ENCODE peak calls at places on chromosomes 11 and 22, in seven cellular contexts. J is mesendoderm, N is H9, E is IMR-90, M is neuronal stem cell, O is trophoblast cell, X is H1. R is an unnamed sample.

GRCh38 chr11:47852053-47852452 is 3.9 kb upstream of the NUP160 start:
- DNase-seq in J (no peak), N (no peak), E (no peak), M (no peak), O (no peak), X (no peak), R (peak)

GRCh38 chr11:69430566-69430965 is 50.9 kb upstream of the LINC01488 start:
- DNase-seq in J (no peak), N (no peak), E (peak), M (no peak), O (no peak), X (no peak), R (no peak)

GRCh38 chr22:44422742-44423370 is 75.2 kb downstream of the RTL6 start:
- DNase-seq in J (peak), N (no peak), E (no peak), M (no peak), O (no peak), X (no peak), R (peak)

GRCh38 chr22:18056161-18056666 is 21.6 kb upstream of the PEX26 start:
- DNase-seq in J (no peak), N (no peak), E (peak), M (no peak), O (no peak), X (no peak), R (peak)

GRCh38 chr11:123558536-123559315 is 95.7 kb downstream of the SCN3B start:
- DNase-seq in J (no peak), N (no peak), E (no peak), M (no peak), O (no peak), X (no peak), R (no peak)

GRCh38 chr11:47905358-47906059 is 57.4 kb upstream of the NUP160 start:
- DNase-seq in J (no peak), N (no peak), E (peak), M (no peak), O (peak), X (no peak), R (peak)

GRCh38 chr11:133918606-133919260 is 38.0 kb downstream of the IGSF9B start:
- DNase-seq in J (peak), N (peak), E (no peak), M (peak), O (no peak), X (no peak), R (no peak)

GRCh38 chr11:19844806-19845205 is 132.2 kb downstream of the NAV2 start:
- DNase-seq in J (no peak), N (no peak), E (no peak), M (no peak), O (no peak), X (no peak), R (no peak)

GRCh38 chr11:635945-636510 is 1.0 kb upstream of the DRD4 start:
- DNase-seq in J (no peak), N (no peak), E (no peak), M (no peak), O (no peak), X (peak), R (no peak)

GRCh38 chr11:20031155-20032001 is 128.9 kb downstream of the DBX1 start:
- DNase-seq in J (peak), N (peak), E (peak), M (no peak), O (peak), X (no peak), R (peak)

GRCh38 chr11:29351301-29351873 is 665.4 kb downstream of the KCNA4 start:
- DNase-seq in J (no peak), N (no peak), E (no peak), M (no peak), O (no peak), X (no peak), R (no peak)

GRCh38 chr11:17734986-17735822 is 623 bp downstream of the KCNC1 start:
- DNase-seq in J (peak), N (peak), E (peak), M (peak), O (peak), X (peak), R (peak)

DNA sequence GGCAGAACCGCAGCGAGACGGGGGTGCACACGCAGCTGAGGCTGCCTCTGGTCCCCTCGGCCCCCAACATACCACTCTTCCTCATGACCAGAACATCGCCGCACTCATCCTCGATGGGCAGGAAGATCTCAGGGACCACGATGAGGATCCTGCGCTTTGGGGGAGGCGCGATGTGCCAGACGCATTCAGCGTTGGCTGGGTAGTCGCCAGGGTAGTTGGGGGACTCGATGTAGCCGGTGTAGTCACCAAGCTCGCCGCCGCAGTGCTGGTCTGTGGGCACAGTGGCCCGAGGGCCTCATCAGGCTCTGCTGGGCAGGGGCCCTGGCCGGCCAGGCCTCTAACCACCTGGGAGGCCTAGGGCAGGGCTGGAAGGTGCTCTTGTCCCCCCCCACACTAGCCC is 23.0 kb upstream of the TTLL12 start:
- DNase-seq in J (no peak), N (no peak), E (no peak), M (no peak), O (no peak), X (no peak), R (no peak)
- H3K23ac ChIP-seq in J (no peak), N (no peak), E (no peak), M (peak), O (no peak), X (no peak), R (no peak)

DNA sequence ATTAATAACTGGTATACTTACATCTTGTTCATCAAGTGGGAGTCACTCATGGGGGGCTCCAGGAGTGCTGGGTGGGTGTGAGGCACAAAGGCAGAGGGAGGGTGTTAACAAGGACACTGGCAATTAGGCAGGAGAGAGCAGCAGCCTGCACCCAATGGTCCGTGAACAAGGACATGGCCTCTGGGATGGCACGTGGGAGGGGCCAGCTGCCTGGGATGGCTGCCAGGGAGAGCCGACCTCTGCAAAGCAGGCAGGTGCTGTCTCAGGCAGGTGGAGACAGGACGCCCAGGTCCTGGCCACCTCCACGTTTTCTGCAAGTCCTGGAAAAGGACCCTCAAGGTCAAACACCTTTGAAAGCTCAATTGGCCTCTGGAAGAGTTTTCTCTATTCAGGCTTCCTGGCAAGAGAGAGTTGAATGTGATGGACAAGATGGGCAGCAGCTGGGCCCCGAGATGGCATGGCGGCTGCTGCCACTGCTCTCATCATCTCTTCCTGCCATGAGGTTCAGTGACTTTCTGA is 257.1 kb downstream of the BUD13 start:
- DNase-seq in J (no peak), N (peak), E (no peak), M (no peak), O (no peak), X (peak), R (no peak)
- H3K23ac ChIP-seq in J (no peak), N (no peak), E (no peak), M (no peak), O (peak), X (no peak), R (no peak)

GRCh38 chr11:121968638-121969037 is 147.4 kb downstream of the BLID start:
- DNase-seq in J (no peak), N (no peak), E (no peak), M (no peak), O (no peak), X (no peak), R (no peak)
- H3K23ac ChIP-seq in J (no peak), N (no peak), E (no peak), M (no peak), O (no peak), X (no peak), R (no peak)

GRCh38 chr11:24885580-24886173 is 388.8 kb downstream of the LUZP2 start:
- DNase-seq in J (no peak), N (no peak), E (no peak), M (no peak), O (no peak), X (no peak), R (no peak)
- H3K23ac ChIP-seq in J (no peak), N (no peak), E (no peak), M (no peak), O (no peak), X (no peak), R (no peak)

GRCh38 chr11:129800655-129801054 is 15.0 kb upstream of the TMEM45B start:
- DNase-seq in J (no peak), N (no peak), E (no peak), M (no peak), O (no peak), X (no peak), R (no peak)

GRCh38 chr11:129795089-129795488 is 20.6 kb upstream of the TMEM45B start:
- DNase-seq in J (no peak), N (no peak), E (no peak), M (no peak), O (no peak), X (no peak), R (no peak)

GRCh38 chr11:129792663-129793062 is 23.0 kb upstream of the TMEM45B start:
- DNase-seq in J (no peak), N (no peak), E (no peak), M (no peak), O (no peak), X (no peak), R (no peak)

GRCh38 chr11:129803533-129803932 is 12.1 kb upstream of the TMEM45B start:
- DNase-seq in J (peak), N (no peak), E (no peak), M (no peak), O (no peak), X (no peak), R (no peak)

DNA sequence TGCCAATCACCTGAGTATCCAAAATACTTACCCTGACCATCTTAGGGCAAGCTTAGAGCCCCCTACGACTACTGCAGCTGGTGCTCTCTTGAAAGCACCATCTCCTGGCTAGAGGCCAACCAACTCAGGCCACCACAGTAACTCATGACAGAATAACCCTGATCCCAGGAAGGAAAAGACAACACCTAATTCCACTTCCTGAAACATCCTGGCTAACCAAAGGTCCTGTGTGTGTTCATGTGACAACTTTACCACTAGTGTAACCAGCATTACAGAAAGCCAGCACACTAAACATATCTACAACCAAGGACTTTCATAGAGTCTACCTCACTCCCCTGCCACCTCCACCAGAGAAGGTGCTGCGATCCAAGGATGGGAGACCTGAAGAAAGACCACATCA is 17.4 kb upstream of the TMEM45B start:
- DNase-seq in J (no peak), N (no peak), E (no peak), M (no peak), O (no peak), X (no peak), R (no peak)
- H3K23ac ChIP-seq in J (no peak), N (no peak), E (no peak), M (no peak), O (no peak), X (no peak), R (no peak)

GRCh38 chr22:37184380-37184755 is 3.7 kb downstream of the C1QTNF6 start:
- DNase-seq in J (no peak), N (no peak), E (no peak), M (no peak), O (peak), X (no peak), R (no peak)

GRCh38 chr22:37182101-37182948 is 5.7 kb downstream of the C1QTNF6 start:
- DNase-seq in J (no peak), N (no peak), E (no peak), M (no peak), O (peak), X (no peak), R (no peak)

GRCh38 chr22:37182949-37183245 is 5.2 kb downstream of the C1QTNF6 start:
- DNase-seq in J (no peak), N (no peak), E (no peak), M (no peak), O (peak), X (no peak), R (no peak)

GRCh38 chr22:37184816-37185541 is 3.1 kb downstream of the C1QTNF6 start:
- DNase-seq in J (no peak), N (no peak), E (no peak), M (no peak), O (peak), X (no peak), R (no peak)

GRCh38 chr22:37183432-37184379 is 4.3 kb downstream of the C1QTNF6 start:
- DNase-seq in J (no peak), N (no peak), E (no peak), M (no peak), O (peak), X (no peak), R (no peak)
- H3K23ac ChIP-seq in J (no peak), N (no peak), E (no peak), M (peak), O (no peak), X (no peak), R (no peak)